ENCODE peak calls at places on chromosomes 4 and X, in four cellular contexts. D, O, I and T are unnamed samples.

GRCh38 chrX:133746593-133746992 is 238.8 kb downstream of the GPC3 start:
- DNase-seq in D (no peak), O (no peak), I (no peak), T (no peak)

GRCh38 chrX:40298569-40298968 is 200.8 kb upstream of the BCOR start:
- DNase-seq in D (peak; percentile 17), O (no peak), I (no peak), T (no peak)

GRCh38 chrX:110987292-110987691 is 108.7 kb upstream of the PAK3 start:
- DNase-seq in D (peak; percentile 51), O (no peak), I (no peak), T (no peak)

GRCh38 chrX:47664737-47665136 is 5.8 kb upstream of the UXT start:
- DNase-seq in D (no peak), O (no peak), I (no peak), T (no peak)

GRCh38 chrX:152926279-152926678 is 28.4 kb downstream of the ZNF185 start:
- DNase-seq in D (peak; percentile 80), O (peak; percentile 72), I (peak; percentile 69), T (peak; percentile 56)

GRCh38 chr4:140924761-140925392 is 168.7 kb upstream of the TBC1D9 start:
- DNase-seq in D (peak; percentile 23), O (no peak), I (no peak), T (no peak)

GRCh38 chrX:133868687-133869086 is 116.7 kb downstream of the GPC3 start:
- DNase-seq in D (no peak), O (no peak), I (no peak), T (no peak)

GRCh38 chr4:6986067-6986780 is 56.9 kb upstream of the TADA2B start:
- DNase-seq in D (peak; percentile 44), O (no peak), I (peak; percentile 18), T (peak; percentile 74)

GRCh38 chr4:3269105-3269927 is 20.4 kb downstream of the MSANTD1 start:
- DNase-seq in D (no peak), O (no peak), I (no peak), T (no peak)

GRCh38 chr4:187668683-187669082 is 326.9 kb upstream of the ZFP42 start:
- DNase-seq in D (no peak), O (no peak), I (peak; percentile 69), T (peak; percentile 53)

GRCh38 chr4:128660361-128660964 is 149.0 kb upstream of the JADE1 start:
- DNase-seq in D (no peak), O (peak; percentile 27), I (no peak), T (no peak)

GRCh38 chrX:63561425-63561824 is 210.3 kb upstream of the SPIN4 start:
- DNase-seq in D (no peak), O (no peak), I (no peak), T (no peak)

GRCh38 chr4:155207534-155208257 is 740 bp upstream of the NPY2R start:
- DNase-seq in D (peak; percentile 76), O (no peak), I (no peak), T (no peak)

GRCh38 chr4:14994242-14994641 is 8.0 kb upstream of the CPEB2 start:
- DNase-seq in D (no peak), O (no peak), I (peak; percentile 89), T (no peak)

GRCh38 chr4:74056858-74057562 is 18.5 kb upstream of the CXCL3 start:
- DNase-seq in D (no peak), O (no peak), I (peak; percentile 86), T (peak; percentile 79)

GRCh38 chr4:171717231-171717720 is 95.9 kb upstream of the GALNTL6 start:
- DNase-seq in D (no peak), O (no peak), I (no peak), T (no peak)

GRCh38 chr4:111666826-111667360 is 478.4 kb upstream of the FAM241A start:
- DNase-seq in D (no peak), O (no peak), I (no peak), T (no peak)

GRCh38 chr4:8063974-8064563 is 94.5 kb downstream of the ABLIM2 start:
- DNase-seq in D (no peak), O (no peak), I (no peak), T (no peak)
- TF ChIP-seq CTCF in D (no peak), O (no peak), I (no peak), T (no peak)

DNA sequence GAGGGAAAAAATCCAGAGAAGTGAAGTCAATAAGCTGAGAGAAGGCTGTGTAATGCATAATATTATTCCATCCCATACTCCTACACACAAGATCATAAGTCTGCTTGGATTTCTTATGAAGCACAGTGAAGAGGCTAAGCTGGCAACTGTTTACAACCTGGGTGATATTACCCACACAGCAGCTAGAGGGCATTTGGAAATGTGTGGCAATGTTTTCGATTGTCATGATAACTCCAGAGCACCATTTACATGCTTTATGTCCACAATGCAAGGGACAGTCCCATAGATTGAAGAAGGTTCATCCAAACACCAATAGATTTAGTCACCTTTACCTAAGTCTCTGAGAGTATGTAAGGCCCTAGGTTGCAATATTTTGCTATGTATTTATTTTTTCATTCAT is 412.2 kb downstream of the PPP3CA start:
- DNase-seq in D (peak; percentile 14), O (no peak), I (peak; percentile 32), T (peak; percentile 15)
- TF ChIP-seq CTCF in D (peak; percentile 51), O (no peak), I (peak; percentile 51), T (peak; percentile 65)

DNA sequence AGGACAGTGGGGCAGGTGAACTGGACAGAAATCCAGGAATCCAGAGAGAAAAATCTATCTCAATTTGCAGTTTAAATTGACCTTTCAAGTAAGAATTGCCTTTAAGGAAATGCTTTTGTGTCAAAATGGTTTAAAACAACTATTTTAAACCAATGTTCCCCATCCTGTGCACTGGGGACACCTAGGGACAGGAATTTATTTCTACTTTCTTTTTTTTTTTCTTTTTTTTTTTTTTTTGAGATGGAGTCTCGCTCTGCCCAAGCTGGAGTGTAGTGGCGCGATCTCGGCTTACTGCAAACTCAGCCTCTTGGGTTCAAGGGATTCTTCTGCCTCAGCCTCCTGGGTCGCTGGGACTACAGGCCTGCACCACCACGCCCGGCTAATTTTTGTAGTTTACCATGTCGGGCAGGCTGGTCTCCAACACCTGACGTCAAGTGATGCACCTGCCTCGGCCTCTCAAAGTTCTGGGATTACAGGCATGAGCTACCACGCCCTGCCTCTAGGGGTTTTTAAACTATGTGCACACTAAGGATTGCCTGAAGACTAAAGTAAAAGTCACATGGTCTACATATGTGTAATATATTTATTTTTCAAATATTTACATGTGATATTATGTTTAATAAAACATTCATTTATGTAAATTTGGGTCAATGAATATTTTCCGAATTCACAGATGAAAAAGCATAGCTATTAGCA is 1213.4 kb downstream of the STIM2 start:
- DNase-seq in D (peak; percentile 58), O (no peak), I (no peak), T (no peak)
- TF ChIP-seq CTCF in D (peak; percentile 61), O (no peak), I (no peak), T (peak; percentile 63)

GRCh38 chr4:4384837-4385236 is 2.1 kb upstream of the NSG1 start:
- DNase-seq in D (peak; percentile 93), O (no peak), I (peak; percentile 55), T (peak; percentile 11)
- TF ChIP-seq CTCF in D (peak; percentile 88), O (no peak), I (peak; percentile 87), T (peak; percentile 66)

DNA sequence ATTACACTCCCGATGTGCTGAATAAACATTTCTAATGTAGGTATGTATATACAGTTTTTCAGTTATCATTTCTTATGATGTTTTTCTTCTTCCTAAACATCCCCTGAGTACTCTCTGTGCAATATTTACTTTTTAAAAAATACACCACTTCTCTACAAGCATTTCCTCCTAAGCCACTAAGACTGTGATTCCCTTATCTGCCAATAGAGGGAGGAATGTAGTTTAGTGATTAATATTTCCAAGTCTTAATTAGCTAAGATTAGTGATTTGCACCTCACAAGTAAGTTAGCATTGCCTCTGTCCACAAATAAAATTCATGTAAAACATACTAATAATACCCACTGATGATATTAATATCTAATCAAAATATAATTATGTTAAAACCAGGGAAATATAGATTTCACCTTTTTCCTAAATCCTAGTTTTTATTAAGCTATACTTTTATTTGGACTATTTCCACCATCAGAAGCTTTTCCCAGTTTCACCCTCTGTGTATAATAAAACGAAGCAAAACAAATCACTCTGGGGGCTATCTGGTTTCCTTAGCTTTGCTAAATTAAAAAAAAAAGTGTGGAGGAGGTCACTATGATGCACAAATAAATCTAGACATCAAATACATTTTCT is 909.1 kb downstream of the FAT4 start:
- DNase-seq in D (peak; percentile 39), O (no peak), I (peak; percentile 51), T (peak; percentile 12)
- TF ChIP-seq CTCF in D (peak; percentile 84), O (no peak), I (peak; percentile 43), T (peak; percentile 83)